ENCODE peak calls at places on chromosomes 2 and 18, in six cellular contexts. Q, G, E, T, I and B are unnamed samples. For H3K9me3 and H3K4me1, the result is how much of the 10 kb centered on the place peaks cover.

GRCh38 chr2:57892920-57893319 is 153.7 kb upstream of the VRK2 start:
- DNase-seq in E (no peak), G (no peak), I (no peak), T (no peak), Q (no peak), B (no peak)

GRCh38 chr2:217752714-217753459 is 249.9 kb downstream of the TNS1 start:
- DNase-seq in T (no peak), G (no peak), Q (no peak), E (no peak), I (no peak), B (no peak)

GRCh38 chr2:240986787-240987411 is 11.5 kb upstream of the SNED1 start:
- DNase-seq in T (peak), G (no peak), I (no peak), E (no peak), Q (no peak), B (peak)

GRCh38 chr18:3914833-3915598 is 465.0 kb downstream of the TGIF1 start:
- DNase-seq in E (no peak), I (no peak), Q (no peak), G (no peak), T (no peak), B (no peak)

GRCh38 chr2:224442092-224442999 is 40.4 kb upstream of the FAM124B start:
- DNase-seq in I (no peak), Q (no peak), G (no peak), T (peak), E (peak), B (peak)

GRCh38 chr2:54646170-54646927 is 77.1 kb upstream of the EML6 start:
- DNase-seq in T (no peak), Q (no peak), E (no peak), G (no peak), I (no peak), B (no peak)

GRCh38 chr2:113240915-113241911 is 37.5 kb downstream of the PAX8 start:
- DNase-seq in Q (no peak), E (peak), G (no peak), T (peak), I (peak), B (peak)

GRCh38 chr2:187528042-187528441 is 26.2 kb downstream of the TFPI start:
- DNase-seq in I (no peak), T (no peak), Q (peak), G (no peak), E (no peak), B (no peak)

GRCh38 chr2:33153008-33153407 is 206.3 kb downstream of the LTBP1 start:
- DNase-seq in E (peak), I (no peak), G (no peak), T (peak), Q (no peak), B (peak)

GRCh38 chr2:197204855-197205254 is 105.7 kb downstream of the ANKRD44 start:
- DNase-seq in Q (no peak), G (no peak), E (no peak), I (no peak), T (peak), B (peak)

GRCh38 chr2:134306521-134306920 is 52.6 kb downstream of the MGAT5 start:
- DNase-seq in T (no peak), Q (no peak), E (peak), I (no peak), G (no peak), B (no peak)

GRCh38 chr18:2420367-2420766 is 150.9 kb downstream of the METTL4 start:
- DNase-seq in I (no peak), E (no peak), T (no peak), Q (no peak), G (no peak), B (no peak)

GRCh38 chr18:31821452-31822171 is 60.9 kb upstream of the SLC25A52 start:
- DNase-seq in G (no peak), I (no peak), T (no peak), Q (no peak), E (no peak), B (no peak)

GRCh38 chr2:178908810-178909209 is 101.6 kb upstream of the TTN start:
- DNase-seq in I (no peak), G (no peak), Q (no peak), T (no peak), E (no peak), B (no peak)

GRCh38 chr2:176151199-176152099 is at the start of gene HOXD4:
- DNase-seq in T (no peak), Q (peak), I (no peak), E (no peak), G (no peak), B (no peak)
- H3K9me3 ChIP-seq in T (under half), Q (under half), I (under half), E (under half), G (under half), B (under half)

GRCh38 chr2:37684809-37685208 is 13.4 kb upstream of the CDC42EP3 start:
- DNase-seq in G (no peak), T (no peak), I (no peak), E (no peak), Q (no peak), B (no peak)
- H3K4me1 ChIP-seq in G (under half), T (under half), I (under half), E (under half), Q (under half), B (under half)

GRCh38 chr2:49044680-49045079 is 109.6 kb downstream of the FSHR start:
- DNase-seq in E (no peak), I (no peak), T (no peak), Q (peak), G (no peak), B (no peak)
- H3K9ac ChIP-seq in E (no peak), I (no peak), T (no peak), Q (no peak), G (no peak), B (no peak)

GRCh38 chr2:117071556-117072102 is 742.9 kb upstream of the DDX18 start:
- DNase-seq in I (no peak), T (no peak), Q (no peak), G (no peak), E (no peak), B (no peak)
- H3K9me3 ChIP-seq in I (under half), T (under half), Q (under half), G (under half), E (under half), B (under half)

GRCh38 chr2:27703638-27704341 is 40.1 kb downstream of the SLC4A1AP start:
- DNase-seq in G (peak), T (peak), Q (peak), E (peak), I (peak), B (peak)
- H3K4me1 ChIP-seq in G (under half), T (under half), Q (under half), E (under half), I (under half), B (under half)

DNA sequence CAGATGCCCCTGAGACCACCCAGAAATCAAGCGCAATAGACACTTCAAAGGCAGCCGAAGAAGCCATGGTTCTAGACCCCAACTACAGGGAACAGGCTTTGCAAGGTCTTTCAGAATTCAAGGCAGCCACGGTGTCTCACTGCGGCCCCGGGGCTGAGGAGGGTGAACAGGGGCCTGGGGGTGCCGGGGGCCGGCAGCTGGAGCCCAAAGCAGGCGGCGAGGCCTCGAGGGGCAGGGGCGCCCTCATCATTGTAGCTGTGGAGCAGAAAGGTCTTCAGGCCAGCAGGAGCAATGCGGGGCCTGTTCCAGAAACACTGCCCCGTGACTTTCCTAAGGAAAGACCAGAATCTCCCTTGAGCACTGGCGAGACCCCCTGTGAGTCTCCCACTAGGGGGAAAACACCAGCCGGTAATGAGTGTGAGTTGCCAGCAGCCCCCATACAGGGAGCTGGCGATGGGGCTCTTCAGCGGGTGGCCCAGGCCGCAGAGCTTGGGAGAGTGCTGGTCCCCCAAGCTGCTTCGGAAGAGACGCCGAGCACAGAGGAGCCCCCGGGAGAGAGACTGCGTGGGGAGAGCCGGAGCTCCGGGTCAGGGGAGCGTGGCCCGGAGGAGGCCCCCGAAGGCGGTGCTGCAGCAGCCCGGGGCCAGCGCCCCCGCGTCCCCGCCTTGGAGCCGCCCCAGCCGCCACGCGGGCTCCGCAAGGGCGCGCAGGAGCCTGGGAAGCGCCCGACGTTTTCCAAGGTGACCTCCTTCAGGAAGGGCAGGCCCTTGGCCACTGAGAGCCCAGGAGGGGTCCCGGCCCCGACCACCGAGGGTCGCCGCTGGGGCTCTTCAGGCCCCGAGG is 79.1 kb downstream of the ARHGEF4 start:
- DNase-seq in I (no peak), E (no peak), Q (no peak), G (no peak), T (no peak), B (no peak)
- H3K9ac ChIP-seq in I (no peak), E (no peak), Q (no peak), G (no peak), T (no peak), B (no peak)